ENCODE peak calls at places on chromosomes 3 and 15, in seven cellular contexts. Y is K562, V is endothelial cell of umbilical vein, J is esophagus muscularis mucosa, H is transverse colon, M is HepG2, U is stomach. Z is an unnamed sample.

GRCh38 chr15:56805466-56806146 is 72.3 kb upstream of the ZNF280D start:
- DNase-seq in Y (no peak), V (peak), J (no peak), H (no peak), M (no peak), U (no peak), Z (no peak)

GRCh38 chr3:165195226-165195625 is 958 bp downstream of the SLITRK3 start:
- DNase-seq in Y (no peak), V (no peak), J (no peak), H (no peak), M (no peak), U (no peak), Z (no peak)

GRCh38 chr3:43707266-43707665 is 16.5 kb downstream of the ABHD5 start:
- DNase-seq in Y (no peak), V (peak), J (no peak), H (no peak), M (no peak), U (no peak), Z (no peak)

GRCh38 chr15:98900382-98900781 is 107.2 kb downstream of the PGPEP1L start:
- DNase-seq in Y (no peak), V (no peak), J (no peak), H (no peak), M (no peak), U (no peak), Z (no peak)

GRCh38 chr15:24971772-24972171 is 17.0 kb downstream of the SNRPN start:
- DNase-seq in Y (no peak), V (no peak), J (no peak), H (no peak), M (no peak), U (no peak), Z (no peak)

GRCh38 chr15:69044899-69045298 is 30.4 kb downstream of the NOX5 start:
- DNase-seq in Y (no peak), V (peak), J (no peak), H (no peak), M (no peak), U (no peak), Z (peak)

GRCh38 chr15:66251065-66251789 is 2.3 kb downstream of the MEGF11 start:
- DNase-seq in Y (no peak), V (no peak), J (no peak), H (no peak), M (no peak), U (no peak), Z (no peak)

GRCh38 chr3:172211123-172211522 is 171.7 kb downstream of the FNDC3B start:
- DNase-seq in Y (no peak), V (no peak), J (no peak), H (no peak), M (no peak), U (no peak), Z (no peak)

GRCh38 chr15:90062023-90062728 is 40.1 kb downstream of the IDH2 start:
- DNase-seq in Y (peak), V (no peak), J (no peak), H (peak), M (no peak), U (peak), Z (peak)

GRCh38 chr3:129112308-129113052 is 9.1 kb downstream of the RAB43 start:
- DNase-seq in Y (no peak), V (no peak), J (no peak), H (no peak), M (peak), U (no peak), Z (no peak)

GRCh38 chr3:143314291-143315093 is 194.9 kb downstream of the CHST2 start:
- DNase-seq in Y (no peak), V (no peak), J (peak), H (no peak), M (no peak), U (no peak), Z (no peak)

GRCh38 chr15:60507596-60508424 is 28.9 kb upstream of the ICE2 start:
- DNase-seq in Y (peak), V (peak), J (no peak), H (peak), M (peak), U (peak), Z (no peak)

DNA sequence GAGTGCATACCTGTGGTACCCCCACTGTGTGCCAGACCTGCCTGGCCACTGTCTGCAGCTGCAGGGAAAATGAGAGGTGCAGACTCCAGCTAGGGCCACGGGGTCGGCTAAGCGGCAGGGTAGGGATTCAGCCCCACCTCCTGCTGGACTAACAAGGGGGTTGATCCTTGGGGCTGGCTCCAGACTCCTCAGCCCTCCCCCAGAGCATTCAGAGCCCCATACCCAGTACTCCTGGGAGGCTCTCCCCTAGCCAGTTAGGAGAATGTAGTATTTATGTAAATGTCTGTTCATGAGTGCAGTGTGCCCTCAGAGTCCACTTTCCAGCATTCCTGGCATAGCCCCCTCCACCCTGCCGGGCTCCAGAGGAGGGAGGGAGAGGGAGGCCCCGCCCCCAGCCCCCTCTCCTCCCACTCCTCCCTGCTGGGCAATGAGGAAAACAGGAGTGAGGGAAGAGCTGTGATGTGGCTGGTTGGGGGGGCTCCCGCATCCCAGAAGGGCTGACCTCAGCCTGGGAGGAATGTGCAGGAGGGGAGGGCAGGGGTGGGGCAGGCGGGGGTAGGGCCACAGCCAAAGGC is 4.5 kb upstream of the SEMA3B start:
- DNase-seq in Y (no peak), V (peak), J (peak), H (peak), M (peak), U (peak), Z (no peak)
- TF ChIP-seq POLR2AphosphoS5 in Y (no peak), V (no peak), J (peak), H (no peak), M (peak), U (no peak), Z (no peak)

GRCh38 chr15:74573987-74574386 is 33.0 kb downstream of the ARID3B start:
- DNase-seq in Y (no peak), V (peak), J (no peak), H (no peak), M (no peak), U (no peak), Z (no peak)

GRCh38 chr15:74578496-74578994 is 37.1 kb upstream of the CLK3 start:
- DNase-seq in Y (no peak), V (no peak), J (no peak), H (no peak), M (no peak), U (no peak), Z (no peak)

GRCh38 chr15:74580538-74581350 is 34.9 kb upstream of the CLK3 start:
- DNase-seq in Y (peak), V (peak), J (no peak), H (no peak), M (no peak), U (no peak), Z (no peak)

GRCh38 chr15:74584204-74584603 is 31.4 kb upstream of the CLK3 start:
- DNase-seq in Y (no peak), V (no peak), J (no peak), H (no peak), M (no peak), U (no peak), Z (no peak)

GRCh38 chr15:74579001-74579400 is 36.6 kb upstream of the CLK3 start:
- DNase-seq in Y (no peak), V (no peak), J (no peak), H (no peak), M (no peak), U (no peak), Z (no peak)
- TF ChIP-seq CTCF in Y (no peak), V (no peak), J (no peak), H (no peak), M (no peak), U (no peak), Z (no peak)

GRCh38 chr15:31464216-31465082 is 137.8 kb downstream of the KLF13 start:
- DNase-seq in Y (no peak), V (no peak), J (no peak), H (no peak), M (no peak), U (peak), Z (no peak)

GRCh38 chr15:31463521-31464102 is 137.0 kb downstream of the KLF13 start:
- DNase-seq in Y (no peak), V (peak), J (no peak), H (no peak), M (no peak), U (peak), Z (no peak)

GRCh38 chr15:31461911-31462480 is 135.4 kb downstream of the KLF13 start:
- DNase-seq in Y (no peak), V (no peak), J (no peak), H (no peak), M (no peak), U (peak), Z (no peak)

GRCh38 chr15:31467361-31467760 is 140.7 kb downstream of the KLF13 start:
- DNase-seq in Y (no peak), V (no peak), J (no peak), H (no peak), M (no peak), U (peak), Z (no peak)

DNA sequence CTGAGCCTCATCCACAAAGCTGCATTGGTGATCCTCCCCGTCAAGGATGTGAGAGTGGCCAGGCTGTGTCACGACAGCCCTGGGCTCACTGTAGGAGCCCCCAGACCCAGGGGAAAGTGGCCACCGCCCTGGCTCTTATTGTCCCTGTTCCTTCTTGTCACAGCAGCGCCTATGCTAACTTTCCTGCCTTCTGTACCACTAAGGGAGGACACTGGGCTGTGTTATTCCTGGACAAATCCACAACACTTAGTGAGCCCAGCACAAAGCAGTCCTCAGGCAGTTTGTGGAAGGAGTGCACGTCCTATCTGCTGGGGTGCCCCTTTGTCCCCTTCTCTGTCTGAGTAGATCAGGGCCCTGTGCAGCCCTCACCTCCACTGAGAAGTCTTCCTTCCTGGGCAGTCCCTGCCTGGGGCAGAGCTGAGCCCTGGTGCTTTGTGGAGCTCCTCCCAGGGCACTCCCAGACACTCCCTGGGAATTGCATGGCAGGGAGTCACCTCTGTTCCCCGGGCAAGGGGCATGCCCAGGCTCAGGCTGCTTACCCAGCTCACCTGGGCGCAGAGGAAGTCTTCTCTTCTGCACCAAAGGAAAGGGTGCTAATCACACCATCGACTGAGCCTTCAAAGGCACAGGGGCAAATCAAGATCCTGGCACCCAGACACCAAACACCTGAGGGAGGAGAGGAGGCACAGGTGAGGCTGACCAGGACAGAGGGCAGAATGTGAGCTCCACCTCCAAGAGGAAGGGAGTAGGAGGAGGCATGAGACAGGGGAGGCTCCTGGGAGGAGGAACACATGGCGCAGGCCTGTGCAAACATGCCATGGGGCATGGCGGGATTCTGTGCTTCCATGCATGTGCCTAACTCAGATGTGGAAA is 138.7 kb downstream of the KLF13 start:
- DNase-seq in Y (no peak), V (no peak), J (no peak), H (peak), M (no peak), U (peak), Z (no peak)
- TF ChIP-seq POLR2AphosphoS5 in Y (no peak), V (no peak), J (no peak), H (peak), M (no peak), U (no peak), Z (no peak)

GRCh38 chr15:81722982-81723381 is 322.8 kb downstream of the MEX3B start:
- DNase-seq in Y (no peak), V (no peak), J (no peak), H (no peak), M (no peak), U (no peak), Z (no peak)
- TF ChIP-seq CTCF in Y (no peak), V (no peak), J (no peak), H (no peak), M (no peak), U (no peak), Z (no peak)

GRCh38 chr3:41190509-41191284 is 8.6 kb upstream of the CTNNB1 start:
- DNase-seq in Y (no peak), V (no peak), J (no peak), H (no peak), M (peak), U (no peak), Z (no peak)
- TF ChIP-seq POLR2AphosphoS5 in Y (no peak), V (no peak), J (no peak), H (no peak), M (no peak), U (no peak), Z (no peak)

GRCh38 chr3:124325248-124325647 is 333.3 kb upstream of the ROPN1 start:
- DNase-seq in Y (no peak), V (no peak), J (peak), H (no peak), M (no peak), U (no peak), Z (no peak)

GRCh38 chr3:124318014-124318413 is 326.1 kb upstream of the ROPN1 start:
- DNase-seq in Y (no peak), V (no peak), J (no peak), H (no peak), M (no peak), U (no peak), Z (no peak)

GRCh38 chr3:124322966-124323365 is 331.0 kb upstream of the ROPN1 start:
- DNase-seq in Y (no peak), V (no peak), J (no peak), H (no peak), M (no peak), U (no peak), Z (no peak)

GRCh38 chr3:124318650-124319049 is 326.7 kb upstream of the ROPN1 start:
- DNase-seq in Y (no peak), V (no peak), J (no peak), H (no peak), M (no peak), U (no peak), Z (no peak)

GRCh38 chr3:124322309-124322880 is 330.5 kb upstream of the ROPN1 start:
- DNase-seq in Y (no peak), V (no peak), J (peak), H (no peak), M (no peak), U (no peak), Z (no peak)
- TF ChIP-seq CTCF in Y (no peak), V (no peak), J (no peak), H (no peak), M (no peak), U (no peak), Z (no peak)

DNA sequence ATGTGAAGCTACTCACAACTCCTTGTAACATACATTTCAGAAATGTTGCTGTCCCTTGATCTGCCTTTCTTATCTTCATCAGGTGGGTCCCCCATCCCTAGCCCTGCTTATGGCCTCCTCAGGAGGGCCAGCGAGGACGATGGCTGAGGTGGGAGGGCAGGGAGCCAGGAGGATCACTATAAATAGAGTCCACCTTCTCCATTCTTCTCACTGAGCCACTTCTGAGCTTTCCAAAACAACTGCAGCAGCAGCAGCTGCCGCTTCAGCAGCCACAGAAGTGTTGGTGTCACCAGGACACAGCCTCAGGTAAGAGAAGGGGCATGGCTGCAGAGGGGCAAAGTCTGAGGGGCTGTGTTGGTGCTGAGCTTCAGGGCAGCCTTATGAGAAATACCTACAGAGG is 53.5 kb downstream of the ANAPC13 start:
- DNase-seq in Y (no peak), V (no peak), J (no peak), H (no peak), M (no peak), U (no peak), Z (no peak)
- TF ChIP-seq POLR2AphosphoS5 in Y (no peak), V (no peak), J (no peak), H (no peak), M (no peak), U (no peak), Z (no peak)